ENCODE peak calls at places on chromosomes 2 and 18, in seven cellular contexts. One of them, this sample, is unnamed.

GRCh38 chr2:238108423-238109201 is 8.5 kb downstream of the ESPNL start:
- DNase-seq in left cardiac atrium: peak
- DNase-seq in ureter: no peak
- DNase-seq in brain microvascular endothelial cell: no peak
- DNase-seq in kidney glomerular epithelial cell: no peak
- DNase-seq in fibroblast of gingiva: no peak
- DNase-seq in BJ: no peak
- DNase-seq in this sample: no peak

GRCh38 chr18:23135679-23136325 is 517 bp downstream of the CABLES1 start:
- DNase-seq in kidney glomerular epithelial cell: peak
- DNase-seq in ureter: no peak
- DNase-seq in BJ: no peak
- DNase-seq in brain microvascular endothelial cell: no peak
- DNase-seq in left cardiac atrium: peak
- DNase-seq in fibroblast of gingiva: no peak
- DNase-seq in this sample: peak

GRCh38 chr2:176110975-176111663 is 4.0 kb downstream of the HOXD11 start:
- DNase-seq in left cardiac atrium: no peak
- DNase-seq in kidney glomerular epithelial cell: peak
- DNase-seq in ureter: no peak
- DNase-seq in BJ: no peak
- DNase-seq in brain microvascular endothelial cell: no peak
- DNase-seq in fibroblast of gingiva: no peak
- DNase-seq in this sample: no peak

GRCh38 chr2:202104286-202104870 is 31.3 kb downstream of the KIAA2012 start:
- DNase-seq in fibroblast of gingiva: peak
- DNase-seq in left cardiac atrium: no peak
- DNase-seq in brain microvascular endothelial cell: peak
- DNase-seq in BJ: no peak
- DNase-seq in kidney glomerular epithelial cell: no peak
- DNase-seq in ureter: no peak
- DNase-seq in this sample: no peak

GRCh38 chr2:235903803-235904637 is 264.2 kb downstream of the GBX2 start:
- DNase-seq in kidney glomerular epithelial cell: no peak
- DNase-seq in ureter: no peak
- DNase-seq in brain microvascular endothelial cell: no peak
- DNase-seq in BJ: no peak
- DNase-seq in left cardiac atrium: no peak
- DNase-seq in fibroblast of gingiva: no peak
- DNase-seq in this sample: no peak

GRCh38 chr18:30712383-30712782 is 330.2 kb downstream of the DSC3 start:
- DNase-seq in ureter: no peak
- DNase-seq in fibroblast of gingiva: no peak
- DNase-seq in BJ: no peak
- DNase-seq in left cardiac atrium: no peak
- DNase-seq in brain microvascular endothelial cell: no peak
- DNase-seq in kidney glomerular epithelial cell: no peak
- DNase-seq in this sample: no peak

GRCh38 chr2:215779912-215780311 is 233.4 kb downstream of the MREG start:
- DNase-seq in brain microvascular endothelial cell: no peak
- DNase-seq in fibroblast of gingiva: no peak
- DNase-seq in left cardiac atrium: no peak
- DNase-seq in kidney glomerular epithelial cell: no peak
- DNase-seq in BJ: no peak
- DNase-seq in ureter: no peak
- DNase-seq in this sample: no peak

GRCh38 chr2:12169721-12170120 is 423.3 kb downstream of the LPIN1 start:
- DNase-seq in ureter: no peak
- DNase-seq in fibroblast of gingiva: peak
- DNase-seq in brain microvascular endothelial cell: peak
- DNase-seq in BJ: peak
- DNase-seq in left cardiac atrium: peak
- DNase-seq in kidney glomerular epithelial cell: peak
- DNase-seq in this sample: no peak

GRCh38 chr2:38508311-38509039 is 94.3 kb downstream of the HNRNPLL start:
- DNase-seq in kidney glomerular epithelial cell: peak
- DNase-seq in ureter: peak
- DNase-seq in brain microvascular endothelial cell: peak
- DNase-seq in BJ: no peak
- DNase-seq in fibroblast of gingiva: peak
- DNase-seq in left cardiac atrium: peak
- DNase-seq in this sample: peak

GRCh38 chr18:13199169-13199568 is 19.4 kb upstream of the LDLRAD4 start:
- DNase-seq in ureter: no peak
- DNase-seq in kidney glomerular epithelial cell: no peak
- DNase-seq in left cardiac atrium: no peak
- DNase-seq in fibroblast of gingiva: no peak
- DNase-seq in BJ: no peak
- DNase-seq in brain microvascular endothelial cell: no peak
- DNase-seq in this sample: no peak

GRCh38 chr18:58861853-58862252 is 2.8 kb upstream of the ZNF532 start:
- DNase-seq in BJ: no peak
- DNase-seq in fibroblast of gingiva: no peak
- DNase-seq in left cardiac atrium: no peak
- DNase-seq in ureter: no peak
- DNase-seq in brain microvascular endothelial cell: no peak
- DNase-seq in kidney glomerular epithelial cell: no peak
- DNase-seq in this sample: no peak

GRCh38 chr2:176817061-176817565 is 395.5 kb upstream of the HNRNPA3 start:
- DNase-seq in left cardiac atrium: no peak
- DNase-seq in fibroblast of gingiva: no peak
- DNase-seq in BJ: no peak
- DNase-seq in brain microvascular endothelial cell: no peak
- DNase-seq in ureter: no peak
- DNase-seq in kidney glomerular epithelial cell: peak
- DNase-seq in this sample: no peak

GRCh38 chr2:124112966-124113365 is 87.9 kb downstream of the CNTNAP5 start:
- DNase-seq in left cardiac atrium: no peak
- DNase-seq in fibroblast of gingiva: no peak
- DNase-seq in ureter: no peak
- DNase-seq in brain microvascular endothelial cell: peak
- DNase-seq in kidney glomerular epithelial cell: peak
- DNase-seq in BJ: no peak
- DNase-seq in this sample: no peak

GRCh38 chr2:240237609-240238151 is 97.2 kb upstream of the OTOS start:
- DNase-seq in left cardiac atrium: no peak
- DNase-seq in fibroblast of gingiva: peak
- DNase-seq in kidney glomerular epithelial cell: peak
- DNase-seq in BJ: no peak
- DNase-seq in ureter: peak
- DNase-seq in brain microvascular endothelial cell: peak
- DNase-seq in this sample: no peak

GRCh38 chr2:61018319-61018750 is 280 bp upstream of the PUS10 start:
- DNase-seq in BJ: no peak
- DNase-seq in brain microvascular endothelial cell: no peak
- DNase-seq in ureter: no peak
- DNase-seq in fibroblast of gingiva: no peak
- DNase-seq in kidney glomerular epithelial cell: no peak
- DNase-seq in left cardiac atrium: no peak
- DNase-seq in this sample: no peak

GRCh38 chr2:137888845-137889244 is 75.4 kb upstream of the HNMT start:
- DNase-seq in brain microvascular endothelial cell: peak
- DNase-seq in ureter: no peak
- DNase-seq in left cardiac atrium: no peak
- DNase-seq in BJ: no peak
- DNase-seq in kidney glomerular epithelial cell: peak
- DNase-seq in fibroblast of gingiva: no peak
- DNase-seq in this sample: no peak

GRCh38 chr2:85215074-85216050 is 82.2 kb downstream of the TCF7L1 start:
- DNase-seq in kidney glomerular epithelial cell: no peak
- DNase-seq in brain microvascular endothelial cell: peak
- DNase-seq in BJ: peak
- DNase-seq in fibroblast of gingiva: peak
- DNase-seq in ureter: no peak
- DNase-seq in left cardiac atrium: no peak
- DNase-seq in this sample: no peak

GRCh38 chr2:66576381-66577330 is 141.7 kb downstream of the MEIS1 start:
- DNase-seq in ureter: peak
- DNase-seq in brain microvascular endothelial cell: no peak
- DNase-seq in kidney glomerular epithelial cell: no peak
- DNase-seq in BJ: no peak
- DNase-seq in left cardiac atrium: peak
- DNase-seq in fibroblast of gingiva: peak
- DNase-seq in this sample: peak

GRCh38 chr18:10661333-10661732 is 135.5 kb downstream of the NAPG start:
- DNase-seq in kidney glomerular epithelial cell: peak
- DNase-seq in brain microvascular endothelial cell: peak
- DNase-seq in ureter: no peak
- DNase-seq in fibroblast of gingiva: no peak
- DNase-seq in left cardiac atrium: no peak
- DNase-seq in BJ: no peak
- DNase-seq in this sample: no peak

GRCh38 chr2:8472545-8473361 is 209.1 kb upstream of the ID2 start:
- DNase-seq in kidney glomerular epithelial cell: no peak
- DNase-seq in brain microvascular endothelial cell: no peak
- DNase-seq in BJ: no peak
- DNase-seq in fibroblast of gingiva: no peak
- DNase-seq in left cardiac atrium: no peak
- DNase-seq in ureter: no peak
- DNase-seq in this sample: no peak

GRCh38 chr2:47058061-47058931 is 96.8 kb downstream of the STPG4 start:
- DNase-seq in brain microvascular endothelial cell: no peak
- DNase-seq in fibroblast of gingiva: peak
- DNase-seq in kidney glomerular epithelial cell: no peak
- DNase-seq in ureter: no peak
- DNase-seq in left cardiac atrium: no peak
- DNase-seq in BJ: no peak
- DNase-seq in this sample: no peak

GRCh38 chr2:120579916-120580685 is 155.6 kb upstream of the GLI2 start:
- DNase-seq in fibroblast of gingiva: no peak
- DNase-seq in brain microvascular endothelial cell: no peak
- DNase-seq in kidney glomerular epithelial cell: no peak
- DNase-seq in ureter: no peak
- DNase-seq in left cardiac atrium: no peak
- DNase-seq in BJ: no peak
- DNase-seq in this sample: no peak

GRCh38 chr2:179096090-179096489 is 46.2 kb upstream of the CCDC141 start:
- DNase-seq in kidney glomerular epithelial cell: no peak
- DNase-seq in left cardiac atrium: no peak
- DNase-seq in brain microvascular endothelial cell: no peak
- DNase-seq in fibroblast of gingiva: no peak
- DNase-seq in ureter: no peak
- DNase-seq in BJ: no peak
- DNase-seq in this sample: no peak

GRCh38 chr18:48342125-48342524 is 67.1 kb downstream of the ZBTB7C start:
- DNase-seq in brain microvascular endothelial cell: no peak
- DNase-seq in ureter: no peak
- DNase-seq in fibroblast of gingiva: no peak
- DNase-seq in left cardiac atrium: no peak
- DNase-seq in BJ: no peak
- DNase-seq in kidney glomerular epithelial cell: no peak
- DNase-seq in this sample: no peak

GRCh38 chr18:24734058-24734457 is 273.6 kb downstream of the HRH4 start:
- DNase-seq in ureter: no peak
- DNase-seq in brain microvascular endothelial cell: no peak
- DNase-seq in fibroblast of gingiva: no peak
- DNase-seq in kidney glomerular epithelial cell: peak
- DNase-seq in BJ: no peak
- DNase-seq in left cardiac atrium: no peak
- DNase-seq in this sample: peak

GRCh38 chr2:75606851-75607798 is 39.5 kb upstream of the MRPL19 start:
- DNase-seq in brain microvascular endothelial cell: peak
- DNase-seq in BJ: no peak
- DNase-seq in kidney glomerular epithelial cell: peak
- DNase-seq in left cardiac atrium: no peak
- DNase-seq in fibroblast of gingiva: no peak
- DNase-seq in ureter: no peak
- DNase-seq in this sample: no peak

GRCh38 chr2:219073413-219074129 is 12.8 kb upstream of the IHH start:
- DNase-seq in ureter: no peak
- DNase-seq in left cardiac atrium: no peak
- DNase-seq in fibroblast of gingiva: peak
- DNase-seq in BJ: no peak
- DNase-seq in kidney glomerular epithelial cell: peak
- DNase-seq in brain microvascular endothelial cell: peak
- DNase-seq in this sample: peak